ENCODE peak calls at places on chromosome 16, in ten cellular contexts. A, N, T, D, L, Q, H, K, Y and F are unnamed samples.

GRCh38 chr16:5054876-5055865 is 10.6 kb downstream of the C16orf89 start:
- DNase-seq in A (no peak), N (no peak), T (no peak), D (no peak), L (no peak), Q (no peak), H (no peak), K (no peak), Y (no peak), F (no peak)

GRCh38 chr16:85983606-85984005 is 84.6 kb downstream of the IRF8 start:
- DNase-seq in A (no peak), N (no peak), T (no peak), D (no peak), L (no peak), Q (no peak), H (no peak), K (no peak), Y (no peak), F (no peak)

GRCh38 chr16:70520612-70521297 is 2.6 kb downstream of the COG4 start:
- DNase-seq in A (no peak), N (no peak), T (peak), D (peak), L (peak), Q (no peak), H (no peak), K (peak), Y (no peak), F (no peak)

GRCh38 chr16:75218256-75219076 is at the start of gene CTRB1:
- DNase-seq in A (no peak), N (no peak), T (no peak), D (no peak), L (no peak), Q (no peak), H (no peak), K (peak), Y (no peak), F (no peak)

GRCh38 chr16:81707411-81708321 is 71.4 kb upstream of the PLCG2 start:
- DNase-seq in A (no peak), N (no peak), T (no peak), D (peak), L (no peak), Q (no peak), H (no peak), K (peak), Y (no peak), F (peak)

GRCh38 chr16:69741519-69741918 is 13.2 kb downstream of the NOB1 start:
- DNase-seq in A (no peak), N (no peak), T (no peak), D (peak), L (no peak), Q (no peak), H (no peak), K (peak), Y (no peak), F (no peak)

GRCh38 chr16:66728117-66728787 is 23.2 kb downstream of the DYNC1LI2 start:
- DNase-seq in A (no peak), N (no peak), T (no peak), D (peak), L (peak), Q (no peak), H (no peak), K (peak), Y (no peak), F (no peak)

GRCh38 chr16:34803683-34804416 is 1344.4 kb downstream of the TP53TG3F start:
- DNase-seq in A (no peak), N (no peak), T (no peak), D (no peak), L (no peak), Q (no peak), H (no peak), K (no peak), Y (no peak), F (no peak)

GRCh38 chr16:8173111-8173644 is 417.1 kb downstream of the TMEM114 start:
- DNase-seq in A (peak), N (no peak), T (peak), D (peak), L (no peak), Q (no peak), H (no peak), K (peak), Y (peak), F (peak)

GRCh38 chr16:3306078-3306477 is 781 bp downstream of the ZNF75A start:
- DNase-seq in A (no peak), N (no peak), T (no peak), D (no peak), L (no peak), Q (no peak), H (no peak), K (no peak), Y (no peak), F (no peak)

GRCh38 chr16:86773339-86773715 is 195.0 kb downstream of the FOXL1 start:
- DNase-seq in A (no peak), N (no peak), T (no peak), D (no peak), L (no peak), Q (no peak), H (no peak), K (no peak), Y (no peak), F (no peak)

GRCh38 chr16:4523686-4524085 is 14.9 kb downstream of the CDIP1 start:
- DNase-seq in A (no peak), N (no peak), T (no peak), D (no peak), L (no peak), Q (no peak), H (no peak), K (no peak), Y (no peak), F (no peak)

GRCh38 chr16:3998793-3999478 is 117.3 kb downstream of the ADCY9 start:
- DNase-seq in A (no peak), N (no peak), T (no peak), D (peak), L (no peak), Q (no peak), H (no peak), K (peak), Y (peak), F (no peak)

GRCh38 chr16:85029413-85029794 is 1.8 kb downstream of the KIAA0513 start:
- DNase-seq in A (peak), N (peak), T (peak), D (peak), L (peak), Q (no peak), H (peak), K (peak), Y (no peak), F (no peak)

GRCh38 chr16:85426806-85427205 is 186.3 kb upstream of the GSE1 start:
- DNase-seq in A (no peak), N (no peak), T (no peak), D (no peak), L (no peak), Q (no peak), H (no peak), K (no peak), Y (no peak), F (no peak)

GRCh38 chr16:15676506-15676905 is 26.5 kb downstream of the NDE1 start:
- DNase-seq in A (no peak), N (no peak), T (no peak), D (no peak), L (no peak), Q (no peak), H (no peak), K (no peak), Y (no peak), F (no peak)

GRCh38 chr16:47358816-47359215 is 102.0 kb downstream of the ITFG1 start:
- DNase-seq in A (no peak), N (no peak), T (peak), D (peak), L (no peak), Q (no peak), H (no peak), K (peak), Y (no peak), F (no peak)

GRCh38 chr16:5951486-5951885 is 853.9 kb upstream of the EEF2KMT start:
- DNase-seq in A (no peak), N (no peak), T (no peak), D (no peak), L (no peak), Q (no peak), H (no peak), K (no peak), Y (no peak), F (no peak)

GRCh38 chr16:70529051-70529777 is 5.6 kb downstream of the SF3B3 start:
- DNase-seq in A (no peak), N (no peak), T (peak), D (peak), L (no peak), Q (no peak), H (no peak), K (peak), Y (peak), F (no peak)